ENCODE peak calls at places on chromosomes 3 and 15, in eight cellular contexts. One of them, this sample, is unnamed. For H3K4me1, the result is how much of the 10 kb centered on the place peaks cover.

GRCh38 chr3:30496496-30496966 is 109.9 kb upstream of the TGFBR2 start:
- DNase-seq in CD8-positive, alpha-beta memory T cell: no peak
- DNase-seq in ovary: no peak
- DNase-seq in naive thymus-derived CD4-positive, alpha-beta T cell: peak
- DNase-seq in testis: no peak
- DNase-seq in endothelial cell of umbilical vein: no peak
- DNase-seq in thyroid gland: no peak
- DNase-seq in adrenal gland: no peak
- DNase-seq in this sample: peak

GRCh38 chr3:126955004-126955790 is 27.7 kb upstream of the PLXNA1 start:
- DNase-seq in naive thymus-derived CD4-positive, alpha-beta T cell: no peak
- DNase-seq in endothelial cell of umbilical vein: no peak
- DNase-seq in thyroid gland: no peak
- DNase-seq in adrenal gland: no peak
- DNase-seq in CD8-positive, alpha-beta memory T cell: no peak
- DNase-seq in testis: no peak
- DNase-seq in ovary: peak
- DNase-seq in this sample: peak

GRCh38 chr3:72563690-72564370 is 284.4 kb downstream of the SHQ1 start:
- DNase-seq in ovary: no peak
- DNase-seq in adrenal gland: no peak
- DNase-seq in thyroid gland: no peak
- DNase-seq in CD8-positive, alpha-beta memory T cell: no peak
- DNase-seq in naive thymus-derived CD4-positive, alpha-beta T cell: no peak
- DNase-seq in testis: no peak
- DNase-seq in endothelial cell of umbilical vein: no peak
- DNase-seq in this sample: no peak

GRCh38 chr3:179000144-179000543 is 71.5 kb downstream of the ZMAT3 start:
- DNase-seq in endothelial cell of umbilical vein: no peak
- DNase-seq in ovary: no peak
- DNase-seq in testis: no peak
- DNase-seq in CD8-positive, alpha-beta memory T cell: no peak
- DNase-seq in adrenal gland: no peak
- DNase-seq in naive thymus-derived CD4-positive, alpha-beta T cell: no peak
- DNase-seq in thyroid gland: no peak
- DNase-seq in this sample: no peak

GRCh38 chr3:72310028-72310987 is 525.4 kb upstream of the PROK2 start:
- DNase-seq in thyroid gland: peak
- DNase-seq in ovary: no peak
- DNase-seq in naive thymus-derived CD4-positive, alpha-beta T cell: peak
- DNase-seq in testis: no peak
- DNase-seq in adrenal gland: no peak
- DNase-seq in CD8-positive, alpha-beta memory T cell: peak
- DNase-seq in endothelial cell of umbilical vein: peak
- DNase-seq in this sample: peak

GRCh38 chr3:21256932-21257331 is 494.1 kb downstream of the ZNF385D start:
- DNase-seq in thyroid gland: peak
- DNase-seq in ovary: no peak
- DNase-seq in CD8-positive, alpha-beta memory T cell: no peak
- DNase-seq in naive thymus-derived CD4-positive, alpha-beta T cell: no peak
- DNase-seq in testis: no peak
- DNase-seq in adrenal gland: no peak
- DNase-seq in endothelial cell of umbilical vein: peak
- DNase-seq in this sample: no peak

GRCh38 chr3:158731525-158731924 is 732 bp downstream of the RARRES1 start:
- DNase-seq in adrenal gland: no peak
- DNase-seq in CD8-positive, alpha-beta memory T cell: no peak
- DNase-seq in thyroid gland: no peak
- DNase-seq in naive thymus-derived CD4-positive, alpha-beta T cell: no peak
- DNase-seq in endothelial cell of umbilical vein: no peak
- DNase-seq in ovary: no peak
- DNase-seq in testis: no peak
- DNase-seq in this sample: no peak

GRCh38 chr3:141877911-141878310 is 1.5 kb downstream of the ATP1B3 start:
- DNase-seq in testis: no peak
- DNase-seq in adrenal gland: no peak
- DNase-seq in CD8-positive, alpha-beta memory T cell: no peak
- DNase-seq in endothelial cell of umbilical vein: peak
- DNase-seq in ovary: no peak
- DNase-seq in thyroid gland: no peak
- DNase-seq in naive thymus-derived CD4-positive, alpha-beta T cell: no peak
- DNase-seq in this sample: no peak

GRCh38 chr3:124393340-124393739 is 336.9 kb upstream of the UMPS start:
- DNase-seq in adrenal gland: no peak
- DNase-seq in thyroid gland: no peak
- DNase-seq in testis: no peak
- DNase-seq in ovary: no peak
- DNase-seq in CD8-positive, alpha-beta memory T cell: no peak
- DNase-seq in naive thymus-derived CD4-positive, alpha-beta T cell: no peak
- DNase-seq in endothelial cell of umbilical vein: no peak
- DNase-seq in this sample: no peak

GRCh38 chr3:110579841-110580550 is 491.6 kb upstream of the NECTIN3 start:
- DNase-seq in CD8-positive, alpha-beta memory T cell: no peak
- DNase-seq in thyroid gland: no peak
- DNase-seq in naive thymus-derived CD4-positive, alpha-beta T cell: no peak
- DNase-seq in testis: no peak
- DNase-seq in ovary: no peak
- DNase-seq in adrenal gland: no peak
- DNase-seq in endothelial cell of umbilical vein: no peak
- DNase-seq in this sample: no peak

GRCh38 chr3:16504242-16504641 is 9.3 kb downstream of the RFTN1 start:
- DNase-seq in ovary: no peak
- DNase-seq in CD8-positive, alpha-beta memory T cell: no peak
- DNase-seq in adrenal gland: no peak
- DNase-seq in naive thymus-derived CD4-positive, alpha-beta T cell: no peak
- DNase-seq in endothelial cell of umbilical vein: no peak
- DNase-seq in testis: no peak
- DNase-seq in thyroid gland: no peak
- DNase-seq in this sample: no peak

GRCh38 chr3:43180027-43180426 is 74.1 kb upstream of the POMGNT2 start:
- DNase-seq in adrenal gland: peak
- DNase-seq in naive thymus-derived CD4-positive, alpha-beta T cell: peak
- DNase-seq in testis: no peak
- DNase-seq in ovary: no peak
- DNase-seq in endothelial cell of umbilical vein: peak
- DNase-seq in CD8-positive, alpha-beta memory T cell: peak
- DNase-seq in thyroid gland: no peak
- DNase-seq in this sample: no peak

GRCh38 chr3:193556841-193557240 is 2.1 kb upstream of the ATP13A4 start:
- DNase-seq in ovary: no peak
- DNase-seq in testis: no peak
- DNase-seq in naive thymus-derived CD4-positive, alpha-beta T cell: no peak
- DNase-seq in thyroid gland: peak
- DNase-seq in adrenal gland: no peak
- DNase-seq in CD8-positive, alpha-beta memory T cell: no peak
- DNase-seq in endothelial cell of umbilical vein: no peak
- DNase-seq in this sample: no peak

GRCh38 chr15:79310612-79310984 is 314 bp upstream of the TMED3 start:
- DNase-seq in testis: no peak
- DNase-seq in CD8-positive, alpha-beta memory T cell: no peak
- DNase-seq in naive thymus-derived CD4-positive, alpha-beta T cell: no peak
- DNase-seq in thyroid gland: no peak
- DNase-seq in ovary: no peak
- DNase-seq in endothelial cell of umbilical vein: no peak
- DNase-seq in adrenal gland: no peak
- DNase-seq in this sample: no peak

GRCh38 chr15:65939901-65940617 is 70.8 kb downstream of the RAB11A start:
- DNase-seq in endothelial cell of umbilical vein: peak
- DNase-seq in naive thymus-derived CD4-positive, alpha-beta T cell: no peak
- DNase-seq in testis: no peak
- DNase-seq in adrenal gland: no peak
- DNase-seq in ovary: no peak
- DNase-seq in CD8-positive, alpha-beta memory T cell: no peak
- DNase-seq in thyroid gland: no peak
- DNase-seq in this sample: peak

DNA sequence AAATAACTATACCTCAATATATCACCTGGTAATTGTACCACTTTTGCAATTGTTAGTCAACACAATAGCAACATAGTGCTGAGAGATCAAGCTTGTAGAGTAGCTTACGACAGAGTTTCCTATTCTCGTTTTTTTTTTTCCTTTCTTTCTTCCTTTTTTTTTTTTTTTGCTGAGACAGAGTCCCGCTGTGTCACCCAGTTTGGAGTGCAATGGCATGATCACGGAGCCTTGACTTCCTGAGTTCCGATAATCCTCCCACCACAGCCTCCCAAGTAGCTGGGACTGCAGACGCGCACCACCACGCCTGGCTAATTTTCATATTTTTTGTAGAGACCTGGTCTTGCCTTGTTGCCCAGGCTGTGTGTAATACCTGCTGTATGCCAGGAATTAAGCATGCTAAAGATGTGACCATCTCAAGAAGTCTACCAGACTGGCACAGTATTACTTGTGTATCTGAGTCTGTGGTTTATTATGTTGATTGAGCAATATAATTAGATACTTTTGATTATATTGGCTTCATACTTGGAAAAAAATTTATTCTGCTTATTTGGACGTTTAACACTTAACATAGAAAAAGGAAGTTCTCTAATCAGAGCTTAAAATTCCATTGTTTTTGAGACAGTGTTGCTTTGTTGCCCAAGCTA is 3.0 kb downstream of the SELENOT start:
- DNase-seq in endothelial cell of umbilical vein: no peak
- DNase-seq in adrenal gland: no peak
- DNase-seq in CD8-positive, alpha-beta memory T cell: no peak
- DNase-seq in testis: no peak
- DNase-seq in naive thymus-derived CD4-positive, alpha-beta T cell: no peak
- DNase-seq in ovary: no peak
- DNase-seq in thyroid gland: no peak
- DNase-seq in this sample: no peak
- H3K4me1 ChIP-seq in endothelial cell of umbilical vein: under half
- H3K4me1 ChIP-seq in adrenal gland: half or more
- H3K4me1 ChIP-seq in CD8-positive, alpha-beta memory T cell: half or more
- H3K4me1 ChIP-seq in testis: under half
- H3K4me1 ChIP-seq in naive thymus-derived CD4-positive, alpha-beta T cell: under half
- H3K4me1 ChIP-seq in ovary: under half
- H3K4me1 ChIP-seq in thyroid gland: under half
- H3K4me1 ChIP-seq in this sample: half or more

GRCh38 chr3:13070622-13071021 is 2.6 kb downstream of the IQSEC1 start:
- DNase-seq in testis: no peak
- DNase-seq in endothelial cell of umbilical vein: no peak
- DNase-seq in adrenal gland: no peak
- DNase-seq in CD8-positive, alpha-beta memory T cell: no peak
- DNase-seq in ovary: no peak
- DNase-seq in thyroid gland: no peak
- DNase-seq in naive thymus-derived CD4-positive, alpha-beta T cell: no peak
- DNase-seq in this sample: no peak

GRCh38 chr3:13073042-13073906 is at the start of gene IQSEC1:
- DNase-seq in CD8-positive, alpha-beta memory T cell: peak
- DNase-seq in ovary: peak
- DNase-seq in thyroid gland: peak
- DNase-seq in naive thymus-derived CD4-positive, alpha-beta T cell: peak
- DNase-seq in testis: peak
- DNase-seq in adrenal gland: no peak
- DNase-seq in endothelial cell of umbilical vein: no peak
- DNase-seq in this sample: peak

GRCh38 chr3:13071695-13072094 is 1.5 kb downstream of the IQSEC1 start:
- DNase-seq in endothelial cell of umbilical vein: no peak
- DNase-seq in thyroid gland: no peak
- DNase-seq in ovary: no peak
- DNase-seq in CD8-positive, alpha-beta memory T cell: no peak
- DNase-seq in adrenal gland: no peak
- DNase-seq in naive thymus-derived CD4-positive, alpha-beta T cell: no peak
- DNase-seq in testis: no peak
- DNase-seq in this sample: no peak

GRCh38 chr3:13073976-13074375 is 747 bp upstream of the IQSEC1 start:
- DNase-seq in testis: no peak
- DNase-seq in endothelial cell of umbilical vein: no peak
- DNase-seq in CD8-positive, alpha-beta memory T cell: no peak
- DNase-seq in thyroid gland: no peak
- DNase-seq in naive thymus-derived CD4-positive, alpha-beta T cell: no peak
- DNase-seq in ovary: no peak
- DNase-seq in adrenal gland: no peak
- DNase-seq in this sample: no peak

GRCh38 chr3:13072239-13073041 is 789 bp downstream of the IQSEC1 start:
- DNase-seq in ovary: no peak
- DNase-seq in adrenal gland: no peak
- DNase-seq in naive thymus-derived CD4-positive, alpha-beta T cell: no peak
- DNase-seq in CD8-positive, alpha-beta memory T cell: no peak
- DNase-seq in testis: no peak
- DNase-seq in endothelial cell of umbilical vein: no peak
- DNase-seq in thyroid gland: no peak
- DNase-seq in this sample: peak
- H3K4me3 ChIP-seq in ovary: no peak
- H3K4me3 ChIP-seq in adrenal gland: no peak
- H3K4me3 ChIP-seq in naive thymus-derived CD4-positive, alpha-beta T cell: peak
- H3K4me3 ChIP-seq in CD8-positive, alpha-beta memory T cell: no peak
- H3K4me3 ChIP-seq in testis: peak
- H3K4me3 ChIP-seq in endothelial cell of umbilical vein: no peak
- H3K4me3 ChIP-seq in thyroid gland: no peak
- H3K4me3 ChIP-seq in this sample: peak

GRCh38 chr3:83895892-83896291 is 1062.9 kb upstream of the CADM2 start:
- DNase-seq in ovary: no peak
- DNase-seq in CD8-positive, alpha-beta memory T cell: no peak
- DNase-seq in adrenal gland: no peak
- DNase-seq in testis: no peak
- DNase-seq in thyroid gland: no peak
- DNase-seq in endothelial cell of umbilical vein: no peak
- DNase-seq in naive thymus-derived CD4-positive, alpha-beta T cell: no peak
- DNase-seq in this sample: no peak
- H3K27ac ChIP-seq in ovary: no peak
- H3K27ac ChIP-seq in CD8-positive, alpha-beta memory T cell: no peak
- H3K27ac ChIP-seq in adrenal gland: no peak
- H3K27ac ChIP-seq in testis: no peak
- H3K27ac ChIP-seq in thyroid gland: no peak
- H3K27ac ChIP-seq in endothelial cell of umbilical vein: no peak
- H3K27ac ChIP-seq in naive thymus-derived CD4-positive, alpha-beta T cell: no peak
- H3K27ac ChIP-seq in this sample: no peak

DNA sequence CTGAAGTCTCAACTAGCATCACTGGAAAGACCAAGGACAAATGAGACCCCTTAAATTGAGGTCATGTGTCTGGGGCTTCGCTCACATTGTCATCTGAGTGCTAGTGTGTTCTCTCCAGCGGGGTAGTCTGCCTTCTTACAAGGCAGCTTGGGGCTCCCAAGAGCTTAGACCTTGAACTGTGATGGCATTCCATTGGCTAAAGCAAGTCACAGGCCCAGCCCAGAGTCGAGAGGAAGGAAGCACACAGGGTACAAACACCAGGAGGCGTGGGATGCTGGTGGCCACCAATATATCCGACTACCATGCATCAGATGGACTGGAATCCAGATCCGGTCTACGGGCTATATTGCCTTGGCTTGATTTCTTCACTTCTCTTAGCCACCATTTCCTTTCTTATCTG is 31.5 kb upstream of the DYNC1LI1 start:
- DNase-seq in CD8-positive, alpha-beta memory T cell: no peak
- DNase-seq in endothelial cell of umbilical vein: no peak
- DNase-seq in thyroid gland: no peak
- DNase-seq in adrenal gland: no peak
- DNase-seq in testis: no peak
- DNase-seq in ovary: no peak
- DNase-seq in naive thymus-derived CD4-positive, alpha-beta T cell: no peak
- DNase-seq in this sample: no peak
- H3K4me1 ChIP-seq in CD8-positive, alpha-beta memory T cell: under half
- H3K4me1 ChIP-seq in endothelial cell of umbilical vein: under half
- H3K4me1 ChIP-seq in thyroid gland: under half
- H3K4me1 ChIP-seq in adrenal gland: under half
- H3K4me1 ChIP-seq in testis: under half
- H3K4me1 ChIP-seq in ovary: under half
- H3K4me1 ChIP-seq in naive thymus-derived CD4-positive, alpha-beta T cell: under half
- H3K4me1 ChIP-seq in this sample: under half

This sample was measured in left ventricle myocardium inferior.